ENCODE peak calls at places on chromosomes 13 and 19, in eight cellular contexts. One of them, this sample, is unnamed. For H3K27me3, the result is how much of the 10 kb centered on the place peaks cover.

GRCh38 chr19:35959040-35959967 is 23.1 kb downstream of the LRFN3 start:
- DNase-seq in stomach: peak
- DNase-seq in esophagus muscularis mucosa: no peak
- DNase-seq in body of pancreas: no peak
- DNase-seq in tibial nerve: no peak
- DNase-seq in heart left ventricle: peak
- DNase-seq in HCT116: no peak
- DNase-seq in upper lobe of left lung: peak
- DNase-seq in this sample: no peak

GRCh38 chr13:46578590-46578975 is 25.6 kb downstream of the LRCH1 start:
- DNase-seq in stomach: no peak
- DNase-seq in esophagus muscularis mucosa: no peak
- DNase-seq in body of pancreas: no peak
- DNase-seq in tibial nerve: no peak
- DNase-seq in HCT116: no peak
- DNase-seq in heart left ventricle: no peak
- DNase-seq in upper lobe of left lung: no peak
- DNase-seq in this sample: no peak

GRCh38 chr13:50521750-50522149 is 321.7 kb downstream of the DLEU7 start:
- DNase-seq in heart left ventricle: no peak
- DNase-seq in tibial nerve: no peak
- DNase-seq in esophagus muscularis mucosa: no peak
- DNase-seq in upper lobe of left lung: no peak
- DNase-seq in body of pancreas: no peak
- DNase-seq in HCT116: no peak
- DNase-seq in stomach: no peak
- DNase-seq in this sample: no peak

GRCh38 chr19:35348909-35349611 is 1.4 kb downstream of the FFAR1 start:
- DNase-seq in HCT116: no peak
- DNase-seq in tibial nerve: no peak
- DNase-seq in heart left ventricle: no peak
- DNase-seq in esophagus muscularis mucosa: peak
- DNase-seq in stomach: no peak
- DNase-seq in upper lobe of left lung: peak
- DNase-seq in body of pancreas: no peak
- DNase-seq in this sample: no peak

GRCh38 chr19:12163841-12164240 is 945 bp downstream of the ZNF136 start:
- DNase-seq in stomach: no peak
- DNase-seq in esophagus muscularis mucosa: no peak
- DNase-seq in upper lobe of left lung: no peak
- DNase-seq in body of pancreas: no peak
- DNase-seq in tibial nerve: no peak
- DNase-seq in HCT116: no peak
- DNase-seq in heart left ventricle: no peak
- DNase-seq in this sample: no peak

GRCh38 chr13:112078216-112078615 is 11.3 kb downstream of the SOX1 start:
- DNase-seq in esophagus muscularis mucosa: no peak
- DNase-seq in stomach: no peak
- DNase-seq in tibial nerve: no peak
- DNase-seq in HCT116: no peak
- DNase-seq in body of pancreas: no peak
- DNase-seq in upper lobe of left lung: no peak
- DNase-seq in heart left ventricle: no peak
- DNase-seq in this sample: no peak

GRCh38 chr19:5949792-5950305 is 28.1 kb downstream of the RANBP3 start:
- DNase-seq in tibial nerve: no peak
- DNase-seq in HCT116: no peak
- DNase-seq in body of pancreas: no peak
- DNase-seq in stomach: peak
- DNase-seq in upper lobe of left lung: peak
- DNase-seq in heart left ventricle: peak
- DNase-seq in esophagus muscularis mucosa: no peak
- DNase-seq in this sample: no peak

GRCh38 chr13:22801402-22802003 is 379.3 kb upstream of the SGCG start:
- DNase-seq in upper lobe of left lung: no peak
- DNase-seq in body of pancreas: no peak
- DNase-seq in heart left ventricle: no peak
- DNase-seq in HCT116: no peak
- DNase-seq in tibial nerve: no peak
- DNase-seq in esophagus muscularis mucosa: no peak
- DNase-seq in stomach: no peak
- DNase-seq in this sample: no peak

GRCh38 chr19:2962018-2962670 is 15.2 kb upstream of the TLE6 start:
- DNase-seq in body of pancreas: peak
- DNase-seq in esophagus muscularis mucosa: peak
- DNase-seq in tibial nerve: no peak
- DNase-seq in HCT116: peak
- DNase-seq in heart left ventricle: no peak
- DNase-seq in stomach: peak
- DNase-seq in upper lobe of left lung: no peak
- DNase-seq in this sample: peak

GRCh38 chr13:22936228-22936627 is 244.6 kb upstream of the SGCG start:
- DNase-seq in esophagus muscularis mucosa: no peak
- DNase-seq in upper lobe of left lung: no peak
- DNase-seq in tibial nerve: no peak
- DNase-seq in stomach: no peak
- DNase-seq in heart left ventricle: no peak
- DNase-seq in HCT116: no peak
- DNase-seq in body of pancreas: no peak
- DNase-seq in this sample: no peak

GRCh38 chr13:30845297-30846214 is 60.5 kb upstream of the MEDAG start:
- DNase-seq in esophagus muscularis mucosa: no peak
- DNase-seq in heart left ventricle: no peak
- DNase-seq in body of pancreas: no peak
- DNase-seq in upper lobe of left lung: no peak
- DNase-seq in stomach: no peak
- DNase-seq in HCT116: no peak
- DNase-seq in tibial nerve: no peak
- DNase-seq in this sample: no peak

GRCh38 chr19:30358821-30359580 is 13.2 kb upstream of the ZNF536 start:
- DNase-seq in upper lobe of left lung: peak
- DNase-seq in stomach: peak
- DNase-seq in heart left ventricle: no peak
- DNase-seq in HCT116: no peak
- DNase-seq in body of pancreas: no peak
- DNase-seq in esophagus muscularis mucosa: no peak
- DNase-seq in tibial nerve: no peak
- DNase-seq in this sample: no peak

GRCh38 chr13:74868044-74868443 is 613.9 kb downstream of the TBC1D4 start:
- DNase-seq in tibial nerve: no peak
- DNase-seq in HCT116: no peak
- DNase-seq in esophagus muscularis mucosa: no peak
- DNase-seq in heart left ventricle: no peak
- DNase-seq in stomach: no peak
- DNase-seq in upper lobe of left lung: no peak
- DNase-seq in body of pancreas: no peak
- DNase-seq in this sample: no peak

GRCh38 chr13:94947965-94948371 is 235.6 kb upstream of the SOX21 start:
- DNase-seq in body of pancreas: no peak
- DNase-seq in stomach: no peak
- DNase-seq in heart left ventricle: no peak
- DNase-seq in esophagus muscularis mucosa: no peak
- DNase-seq in tibial nerve: no peak
- DNase-seq in upper lobe of left lung: no peak
- DNase-seq in HCT116: no peak
- DNase-seq in this sample: no peak

GRCh38 chr19:3608079-3608641 is 1.5 kb upstream of the TBXA2R start:
- DNase-seq in stomach: no peak
- DNase-seq in upper lobe of left lung: no peak
- DNase-seq in HCT116: no peak
- DNase-seq in body of pancreas: no peak
- DNase-seq in heart left ventricle: no peak
- DNase-seq in esophagus muscularis mucosa: no peak
- DNase-seq in tibial nerve: no peak
- DNase-seq in this sample: no peak

GRCh38 chr13:91459485-91459884 is 61.1 kb downstream of the GPC5 start:
- DNase-seq in tibial nerve: no peak
- DNase-seq in body of pancreas: no peak
- DNase-seq in heart left ventricle: no peak
- DNase-seq in stomach: no peak
- DNase-seq in upper lobe of left lung: no peak
- DNase-seq in esophagus muscularis mucosa: no peak
- DNase-seq in HCT116: no peak
- DNase-seq in this sample: no peak

GRCh38 chr19:57308514-57308913 is 11.8 kb upstream of the ZNF543 start:
- DNase-seq in body of pancreas: no peak
- DNase-seq in upper lobe of left lung: no peak
- DNase-seq in heart left ventricle: no peak
- DNase-seq in HCT116: no peak
- DNase-seq in stomach: no peak
- DNase-seq in tibial nerve: no peak
- DNase-seq in esophagus muscularis mucosa: no peak
- DNase-seq in this sample: no peak

GRCh38 chr19:3434630-3435553 is 45.4 kb downstream of the SMIM24 start:
- DNase-seq in esophagus muscularis mucosa: peak
- DNase-seq in HCT116: peak
- DNase-seq in upper lobe of left lung: peak
- DNase-seq in tibial nerve: peak
- DNase-seq in body of pancreas: peak
- DNase-seq in heart left ventricle: peak
- DNase-seq in stomach: peak
- DNase-seq in this sample: peak

DNA sequence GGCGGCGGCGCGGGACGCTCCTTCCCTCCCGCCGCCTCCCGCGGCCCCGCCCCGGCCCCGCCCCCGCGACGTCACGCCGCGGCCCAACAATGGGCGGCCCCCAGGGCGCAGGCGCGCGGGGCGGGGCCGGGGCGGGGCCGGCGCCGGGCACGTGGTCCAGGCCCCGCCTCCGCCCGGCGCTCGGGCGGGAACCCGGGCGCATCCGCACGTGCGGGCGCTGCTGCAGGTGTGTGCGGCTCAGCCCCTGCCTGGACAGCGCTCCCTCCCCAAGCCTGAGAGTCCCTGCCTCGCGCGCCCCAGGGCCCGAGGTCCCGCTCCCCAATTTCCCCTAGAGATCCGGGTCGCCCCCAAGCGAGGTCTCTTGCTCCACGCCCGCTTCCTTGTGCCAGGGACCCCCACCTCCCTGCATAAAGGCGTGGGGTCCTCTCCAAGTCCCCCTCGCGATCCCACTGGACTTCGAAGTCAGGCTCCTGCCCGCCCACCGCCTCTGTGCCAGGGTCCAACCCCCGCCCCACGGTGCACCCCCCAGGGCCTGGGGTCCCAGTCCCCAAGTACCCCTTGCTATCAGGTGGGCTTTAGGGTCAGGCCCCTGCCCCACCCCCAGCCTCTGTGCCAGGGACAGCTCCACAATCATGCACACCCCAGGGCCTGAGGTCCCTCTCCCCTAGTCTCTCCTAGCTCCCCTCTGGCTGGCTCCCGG is at the start of gene MEX3D:
- DNase-seq in stomach: peak
- DNase-seq in upper lobe of left lung: peak
- DNase-seq in heart left ventricle: peak
- DNase-seq in esophagus muscularis mucosa: no peak
- DNase-seq in tibial nerve: peak
- DNase-seq in HCT116: no peak
- DNase-seq in body of pancreas: peak
- DNase-seq in this sample: peak
- TF ChIP-seq POLR2A in stomach: no peak
- TF ChIP-seq POLR2A in upper lobe of left lung: no peak
- TF ChIP-seq POLR2A in heart left ventricle: no peak
- TF ChIP-seq POLR2A in esophagus muscularis mucosa: no peak
- TF ChIP-seq POLR2A in tibial nerve: peak
- TF ChIP-seq POLR2A in HCT116: no peak
- TF ChIP-seq POLR2A in body of pancreas: no peak
- TF ChIP-seq POLR2A in this sample: no peak

GRCh38 chr19:1453525-1454371 is 3.8 kb downstream of the APC2 start:
- DNase-seq in heart left ventricle: no peak
- DNase-seq in upper lobe of left lung: no peak
- DNase-seq in HCT116: no peak
- DNase-seq in stomach: no peak
- DNase-seq in body of pancreas: no peak
- DNase-seq in esophagus muscularis mucosa: no peak
- DNase-seq in tibial nerve: peak
- DNase-seq in this sample: no peak
- H3K27me3 ChIP-seq in heart left ventricle: half or more
- H3K27me3 ChIP-seq in upper lobe of left lung: half or more
- H3K27me3 ChIP-seq in HCT116: under half
- H3K27me3 ChIP-seq in stomach: half or more
- H3K27me3 ChIP-seq in body of pancreas: half or more
- H3K27me3 ChIP-seq in esophagus muscularis mucosa: half or more
- H3K27me3 ChIP-seq in tibial nerve: under half
- H3K27me3 ChIP-seq in this sample: half or more

DNA sequence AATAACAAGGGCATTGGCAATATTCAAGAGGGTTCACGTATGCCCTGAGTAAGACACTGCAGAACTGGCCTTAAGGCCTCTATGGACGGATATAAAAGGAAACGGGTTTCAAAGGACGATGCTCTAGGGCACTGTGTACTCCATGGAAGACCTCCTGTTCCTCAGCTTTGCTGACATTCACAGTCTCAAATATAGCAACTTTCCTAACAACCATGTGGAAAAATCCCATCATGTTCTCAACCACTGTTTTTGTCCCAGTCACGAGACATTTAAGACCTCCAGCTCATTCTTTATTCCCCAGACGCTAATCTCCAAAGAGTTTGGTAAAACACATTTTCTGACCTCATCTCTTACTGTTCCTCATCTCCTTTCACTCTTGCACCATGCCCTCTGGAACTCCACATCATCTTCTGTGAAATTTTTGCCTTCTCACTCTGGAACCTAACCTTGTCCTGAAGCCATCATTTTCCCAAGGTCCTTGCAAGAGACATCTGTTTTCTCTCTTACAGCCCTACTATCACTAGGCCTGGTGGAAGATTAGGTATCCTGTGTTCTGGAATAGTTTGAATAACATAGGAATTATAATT is 37.6 kb downstream of the SPRY2 start:
- DNase-seq in esophagus muscularis mucosa: no peak
- DNase-seq in HCT116: no peak
- DNase-seq in body of pancreas: no peak
- DNase-seq in upper lobe of left lung: no peak
- DNase-seq in stomach: no peak
- DNase-seq in heart left ventricle: no peak
- DNase-seq in tibial nerve: no peak
- DNase-seq in this sample: no peak
- TF ChIP-seq POLR2A in esophagus muscularis mucosa: no peak
- TF ChIP-seq POLR2A in HCT116: no peak
- TF ChIP-seq POLR2A in body of pancreas: no peak
- TF ChIP-seq POLR2A in upper lobe of left lung: no peak
- TF ChIP-seq POLR2A in stomach: no peak
- TF ChIP-seq POLR2A in heart left ventricle: no peak
- TF ChIP-seq POLR2A in tibial nerve: no peak
- TF ChIP-seq POLR2A in this sample: no peak

DNA sequence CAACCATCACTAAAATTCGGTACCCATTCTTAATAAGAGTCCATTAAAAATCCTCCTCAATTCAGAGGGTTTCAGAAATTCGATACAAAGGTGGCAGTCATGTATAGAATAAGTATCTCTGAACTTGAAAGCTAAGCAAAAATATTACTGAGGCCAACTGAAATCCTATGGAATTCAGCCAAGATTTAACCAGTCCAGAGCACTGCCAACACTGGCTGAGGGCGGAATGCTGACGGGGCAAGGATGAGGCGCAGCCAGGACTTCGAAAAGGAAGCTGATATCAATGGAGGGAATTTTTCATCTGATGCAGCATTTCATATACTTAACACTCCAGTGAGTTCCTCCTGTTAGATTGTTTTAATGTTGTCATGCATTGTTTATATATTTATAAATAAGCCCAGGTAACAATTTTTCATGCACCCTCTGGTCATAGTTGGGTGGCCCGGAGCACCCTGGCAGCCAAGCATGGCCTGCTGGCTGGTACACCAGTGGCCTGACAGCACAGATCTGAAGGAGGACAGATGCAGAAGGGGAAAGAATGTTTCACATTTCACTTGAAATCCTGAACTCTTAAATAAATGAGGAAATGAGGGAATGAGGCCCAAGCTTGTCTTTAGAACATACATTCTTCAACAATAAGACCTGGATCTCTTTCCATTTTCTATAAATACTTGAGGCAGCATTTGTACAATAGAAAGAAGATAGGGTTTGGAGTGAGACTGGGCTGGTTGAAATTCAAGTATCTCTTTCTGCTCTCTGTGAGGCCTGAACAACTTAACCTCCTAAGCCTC is 41.5 kb downstream of the WDFY2 start:
- DNase-seq in upper lobe of left lung: no peak
- DNase-seq in esophagus muscularis mucosa: no peak
- DNase-seq in heart left ventricle: peak
- DNase-seq in tibial nerve: no peak
- DNase-seq in stomach: peak
- DNase-seq in HCT116: no peak
- DNase-seq in body of pancreas: peak
- DNase-seq in this sample: no peak
- H3K27me3 ChIP-seq in upper lobe of left lung: under half
- H3K27me3 ChIP-seq in esophagus muscularis mucosa: under half
- H3K27me3 ChIP-seq in heart left ventricle: under half
- H3K27me3 ChIP-seq in tibial nerve: under half
- H3K27me3 ChIP-seq in stomach: under half
- H3K27me3 ChIP-seq in HCT116: under half
- H3K27me3 ChIP-seq in body of pancreas: under half
- H3K27me3 ChIP-seq in this sample: under half

This sample was measured in gastrocnemius medialis.